ENCODE peak calls at places on chromosomes 1 and 21, in four cellular contexts. One of them, this sample, is unnamed.

GRCh38 chr1:43435146-43436145 is 18.3 kb downstream of the HYI start:
- DNase-seq in naive thymus-derived CD4-positive, alpha-beta T cell: no peak
- DNase-seq in adipocyte: peak; percentile 74
- DNase-seq in neural progenitor cell: peak; percentile 46
- DNase-seq in this sample: no peak

GRCh38 chr1:152225678-152226077 is 1.7 kb upstream of the HRNR start:
- DNase-seq in naive thymus-derived CD4-positive, alpha-beta T cell: no peak
- DNase-seq in adipocyte: no peak
- DNase-seq in neural progenitor cell: no peak
- DNase-seq in this sample: no peak

GRCh38 chr1:39488801-39489566 is 2.5 kb upstream of the BMP8A start:
- DNase-seq in naive thymus-derived CD4-positive, alpha-beta T cell: no peak
- DNase-seq in adipocyte: peak; percentile 30
- DNase-seq in neural progenitor cell: no peak
- DNase-seq in this sample: no peak

GRCh38 chr1:113931456-113931855 is 2.3 kb downstream of the HIPK1 start:
- DNase-seq in naive thymus-derived CD4-positive, alpha-beta T cell: peak; percentile 73
- DNase-seq in adipocyte: peak; percentile 73
- DNase-seq in neural progenitor cell: no peak
- DNase-seq in this sample: peak; percentile 66

GRCh38 chr1:38022810-38023209 is 10.3 kb downstream of the UTP11 start:
- DNase-seq in naive thymus-derived CD4-positive, alpha-beta T cell: no peak
- DNase-seq in adipocyte: no peak
- DNase-seq in neural progenitor cell: no peak
- DNase-seq in this sample: no peak

GRCh38 chr21:45329261-45330074 is 41.8 kb upstream of the POFUT2 start:
- DNase-seq in naive thymus-derived CD4-positive, alpha-beta T cell: no peak
- DNase-seq in adipocyte: no peak
- DNase-seq in neural progenitor cell: no peak
- DNase-seq in this sample: no peak

GRCh38 chr1:156244126-156244525 is 2.1 kb downstream of the BGLAP start:
- DNase-seq in naive thymus-derived CD4-positive, alpha-beta T cell: no peak
- DNase-seq in adipocyte: no peak
- DNase-seq in neural progenitor cell: no peak
- DNase-seq in this sample: no peak

GRCh38 chr1:226741009-226741408 is 1.9 kb upstream of the ITPKB start:
- DNase-seq in naive thymus-derived CD4-positive, alpha-beta T cell: no peak
- DNase-seq in adipocyte: no peak
- DNase-seq in neural progenitor cell: no peak
- DNase-seq in this sample: no peak

GRCh38 chr21:35697321-35697808 is 363.0 kb downstream of the SETD4 start:
- DNase-seq in naive thymus-derived CD4-positive, alpha-beta T cell: peak; percentile 9
- DNase-seq in adipocyte: peak; percentile 13
- DNase-seq in neural progenitor cell: no peak
- DNase-seq in this sample: no peak

GRCh38 chr1:176691251-176692228 is 228.6 kb downstream of the PAPPA2 start:
- DNase-seq in naive thymus-derived CD4-positive, alpha-beta T cell: peak; percentile 3
- DNase-seq in adipocyte: peak; percentile 77
- DNase-seq in neural progenitor cell: peak; percentile 80
- DNase-seq in this sample: peak; percentile 3

GRCh38 chr1:5685446-5686040 is 306.7 kb downstream of the NPHP4 start:
- DNase-seq in naive thymus-derived CD4-positive, alpha-beta T cell: no peak
- DNase-seq in adipocyte: no peak
- DNase-seq in neural progenitor cell: no peak
- DNase-seq in this sample: no peak

GRCh38 chr1:179853102-179853501 is 24.5 kb downstream of the TOR1AIP2 start:
- DNase-seq in naive thymus-derived CD4-positive, alpha-beta T cell: no peak
- DNase-seq in adipocyte: no peak
- DNase-seq in neural progenitor cell: no peak
- DNase-seq in this sample: no peak

GRCh38 chr1:179860667-179861066 is 16.9 kb downstream of the TOR1AIP2 start:
- DNase-seq in naive thymus-derived CD4-positive, alpha-beta T cell: no peak
- DNase-seq in adipocyte: no peak
- DNase-seq in neural progenitor cell: no peak
- DNase-seq in this sample: no peak

DNA sequence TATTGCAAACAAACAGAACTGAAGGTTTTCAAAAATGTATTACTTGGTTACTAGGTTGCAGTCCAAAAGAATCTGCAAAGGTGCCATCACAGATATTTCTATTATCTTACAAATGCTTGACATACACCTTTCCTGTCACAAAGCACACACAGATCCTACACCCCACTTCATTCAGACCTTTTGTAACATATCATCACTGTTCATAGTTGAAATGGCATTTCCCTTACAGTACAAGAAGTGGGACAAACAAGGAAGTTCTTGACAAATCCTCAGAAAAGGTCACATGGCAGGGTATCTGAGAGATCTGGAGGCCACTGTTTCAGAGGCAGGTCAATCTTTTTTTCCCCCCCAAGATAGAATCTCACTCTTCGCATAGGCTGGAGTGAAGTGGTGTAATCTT is 21.3 kb downstream of the TOR1AIP2 start:
- DNase-seq in naive thymus-derived CD4-positive, alpha-beta T cell: no peak
- DNase-seq in adipocyte: no peak
- DNase-seq in neural progenitor cell: no peak
- DNase-seq in this sample: no peak
- H3K4me1 ChIP-seq in naive thymus-derived CD4-positive, alpha-beta T cell: no peaks in the 10 kb centered on the region
- H3K4me1 ChIP-seq in adipocyte: no peaks in the 10 kb centered on the region
- H3K4me1 ChIP-seq in neural progenitor cell: peaks cover 6% of the 10 kb centered on the region
- H3K4me1 ChIP-seq in this sample: no peaks in the 10 kb centered on the region

DNA sequence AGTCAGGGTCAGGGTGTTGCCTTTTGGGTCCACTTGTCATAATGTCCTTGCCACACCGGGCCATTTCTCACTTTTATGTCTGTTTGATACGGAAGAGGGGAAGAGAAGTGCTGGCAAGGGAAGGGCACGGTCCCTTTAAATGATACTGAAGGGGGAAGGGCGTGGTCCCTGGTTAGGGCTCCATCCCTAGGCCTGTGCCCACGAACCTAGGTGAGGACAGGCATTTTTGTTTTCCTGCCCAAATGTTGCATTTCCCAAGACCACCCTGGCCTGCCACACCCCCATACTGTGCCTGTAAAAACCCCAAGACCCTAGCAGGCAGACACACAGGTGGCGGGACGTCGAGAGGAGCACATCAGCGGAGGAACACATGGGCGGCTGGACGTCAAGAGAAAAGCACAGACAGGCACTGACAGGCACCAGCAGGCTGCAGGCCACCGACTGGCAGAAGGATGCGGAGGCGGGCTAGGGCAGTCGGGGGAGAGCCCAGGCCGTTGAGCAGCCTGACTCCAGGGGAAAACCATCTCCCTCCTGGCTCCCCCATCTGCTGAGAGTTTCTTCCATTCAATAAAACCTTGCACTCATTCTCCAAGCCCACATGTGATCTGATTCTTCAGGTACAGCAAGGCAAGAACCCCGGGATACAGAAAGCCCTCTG is 25.4 kb downstream of the B3GALT5 start:
- DNase-seq in naive thymus-derived CD4-positive, alpha-beta T cell: no peak
- DNase-seq in adipocyte: no peak
- DNase-seq in neural progenitor cell: no peak
- DNase-seq in this sample: no peak
- H3K4me1 ChIP-seq in naive thymus-derived CD4-positive, alpha-beta T cell: no peaks in the 10 kb centered on the region
- H3K4me1 ChIP-seq in adipocyte: peaks cover 11% of the 10 kb centered on the region
- H3K4me1 ChIP-seq in neural progenitor cell: peaks cover 26% of the 10 kb centered on the region
- H3K4me1 ChIP-seq in this sample: no peaks in the 10 kb centered on the region

DNA sequence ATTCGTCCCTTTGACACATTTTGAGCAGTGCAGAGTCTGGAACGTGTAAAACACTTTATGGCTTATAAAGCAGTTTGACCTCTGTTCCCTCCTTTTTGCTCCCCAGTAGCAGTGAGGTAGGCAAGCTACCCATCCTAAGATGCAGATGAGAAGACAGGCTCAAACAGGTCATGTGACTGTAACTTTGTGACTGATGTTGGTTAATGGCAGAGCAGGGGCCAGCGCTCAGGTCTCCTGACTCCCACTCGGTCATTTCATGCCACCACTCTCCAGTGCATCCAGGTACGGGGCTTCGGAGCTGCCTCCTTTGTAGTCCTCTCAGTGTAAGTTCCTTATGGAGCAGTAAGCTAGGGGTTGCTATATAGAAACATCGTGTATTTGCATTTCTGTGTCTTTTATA is 24.1 kb downstream of the CC2D1B start:
- DNase-seq in naive thymus-derived CD4-positive, alpha-beta T cell: no peak
- DNase-seq in adipocyte: no peak
- DNase-seq in neural progenitor cell: no peak
- DNase-seq in this sample: no peak
- H3K4me1 ChIP-seq in naive thymus-derived CD4-positive, alpha-beta T cell: no peaks in the 10 kb centered on the region
- H3K4me1 ChIP-seq in adipocyte: peaks cover 2% of the 10 kb centered on the region
- H3K4me1 ChIP-seq in neural progenitor cell: no peaks in the 10 kb centered on the region
- H3K4me1 ChIP-seq in this sample: no peaks in the 10 kb centered on the region

DNA sequence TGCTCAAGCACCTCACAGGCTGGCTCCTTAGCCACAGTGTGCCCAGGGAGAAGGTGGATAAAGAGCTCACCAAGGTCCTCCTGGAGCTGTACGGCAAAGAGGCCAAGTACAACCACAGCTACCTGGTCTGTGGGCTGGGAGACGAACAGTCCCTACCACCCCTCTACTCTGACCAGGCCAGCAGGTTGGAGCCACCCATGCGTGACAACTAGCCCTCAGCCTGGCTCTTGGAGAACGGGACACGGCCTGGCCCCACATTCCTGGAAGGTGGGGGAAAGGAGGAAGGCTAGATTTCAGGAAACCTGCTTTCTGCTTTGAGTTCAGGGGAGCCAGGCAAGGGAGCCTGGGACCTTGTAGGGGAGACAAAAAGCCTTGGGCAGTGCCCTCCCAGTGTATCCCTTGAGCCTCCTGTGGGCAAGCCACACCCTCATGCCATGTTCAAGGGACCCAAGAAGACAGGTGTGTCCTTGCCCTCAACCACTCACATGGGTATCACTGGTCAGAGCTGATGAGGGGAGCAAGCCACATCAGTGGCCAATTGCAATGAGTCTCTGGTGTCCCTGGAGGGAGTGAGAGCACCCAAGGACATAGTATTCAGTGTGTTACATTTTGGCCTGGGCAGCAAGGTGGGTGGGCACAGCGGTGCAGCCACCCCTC is 27.6 kb downstream of the LUZP1 start:
- DNase-seq in naive thymus-derived CD4-positive, alpha-beta T cell: no peak
- DNase-seq in adipocyte: no peak
- DNase-seq in neural progenitor cell: no peak
- DNase-seq in this sample: no peak
- H3K4me1 ChIP-seq in naive thymus-derived CD4-positive, alpha-beta T cell: no peaks in the 10 kb centered on the region
- H3K4me1 ChIP-seq in adipocyte: no peaks in the 10 kb centered on the region
- H3K4me1 ChIP-seq in neural progenitor cell: no peaks in the 10 kb centered on the region
- H3K4me1 ChIP-seq in this sample: no peaks in the 10 kb centered on the region

DNA sequence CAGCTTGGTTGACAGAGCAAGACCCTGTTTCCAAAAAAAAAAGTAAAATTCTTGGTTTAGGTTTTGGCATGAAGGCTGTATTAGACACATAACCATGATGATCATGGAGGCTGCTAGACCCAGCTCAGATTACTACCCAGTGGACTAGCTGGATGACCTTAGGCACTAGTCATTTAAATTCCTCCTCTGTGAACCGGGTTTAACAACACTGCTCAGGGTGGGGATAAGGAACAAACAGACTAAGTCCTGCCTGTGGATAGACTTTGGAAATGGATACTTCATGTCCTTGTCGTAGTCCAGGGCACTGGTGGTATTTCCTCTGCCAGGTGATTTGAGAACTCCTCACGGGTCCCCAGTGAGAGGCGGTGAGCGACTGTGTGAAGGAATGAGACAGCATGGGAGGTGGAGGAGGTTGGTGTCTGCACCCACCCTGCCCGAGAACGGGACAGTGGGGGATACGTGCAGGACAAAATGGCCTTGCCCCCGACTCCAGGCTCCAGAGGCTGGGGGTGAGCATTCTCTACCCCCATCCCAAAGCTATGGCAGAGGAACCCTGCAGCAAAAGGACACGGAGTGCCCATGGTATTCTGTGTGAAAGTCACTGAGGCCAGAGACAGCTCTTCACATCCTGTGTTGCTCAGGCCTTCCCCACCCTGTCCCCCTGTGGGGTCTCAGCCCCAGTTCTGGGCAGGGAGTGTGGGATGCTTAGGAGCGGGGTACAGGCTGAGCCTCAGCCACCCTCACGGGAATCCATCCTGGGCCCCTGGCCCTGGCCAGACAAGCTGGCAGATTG is 72.8 kb upstream of the SELENON start:
- DNase-seq in naive thymus-derived CD4-positive, alpha-beta T cell: no peak
- DNase-seq in adipocyte: peak; percentile 50
- DNase-seq in neural progenitor cell: no peak
- DNase-seq in this sample: no peak
- H3K4me1 ChIP-seq in naive thymus-derived CD4-positive, alpha-beta T cell: peaks cover 76% of the 10 kb centered on the region
- H3K4me1 ChIP-seq in adipocyte: peaks cover 30% of the 10 kb centered on the region
- H3K4me1 ChIP-seq in neural progenitor cell: peaks cover 50% of the 10 kb centered on the region
- H3K4me1 ChIP-seq in this sample: no peaks in the 10 kb centered on the region

GRCh38 chr1:231213831-231214573 is 27.0 kb upstream of the GNPAT start:
- DNase-seq in naive thymus-derived CD4-positive, alpha-beta T cell: no peak
- DNase-seq in adipocyte: no peak
- DNase-seq in neural progenitor cell: no peak
- DNase-seq in this sample: no peak

GRCh38 chr1:231217056-231217455 is 24.0 kb upstream of the GNPAT start:
- DNase-seq in naive thymus-derived CD4-positive, alpha-beta T cell: no peak
- DNase-seq in adipocyte: no peak
- DNase-seq in neural progenitor cell: no peak
- DNase-seq in this sample: no peak

GRCh38 chr1:231216515-231216914 is 24.5 kb upstream of the GNPAT start:
- DNase-seq in naive thymus-derived CD4-positive, alpha-beta T cell: no peak
- DNase-seq in adipocyte: no peak
- DNase-seq in neural progenitor cell: no peak
- DNase-seq in this sample: no peak

GRCh38 chr1:231215676-231216385 is 25.2 kb upstream of the GNPAT start:
- DNase-seq in naive thymus-derived CD4-positive, alpha-beta T cell: no peak
- DNase-seq in adipocyte: no peak
- DNase-seq in neural progenitor cell: no peak
- DNase-seq in this sample: no peak

GRCh38 chr1:231214918-231215675 is 25.9 kb upstream of the GNPAT start:
- DNase-seq in naive thymus-derived CD4-positive, alpha-beta T cell: no peak
- DNase-seq in adipocyte: no peak
- DNase-seq in neural progenitor cell: no peak
- DNase-seq in this sample: no peak
- H3K4me1 ChIP-seq in naive thymus-derived CD4-positive, alpha-beta T cell: peaks cover 4% of the 10 kb centered on the region
- H3K4me1 ChIP-seq in adipocyte: peaks cover 2% of the 10 kb centered on the region
- H3K4me1 ChIP-seq in neural progenitor cell: no peaks in the 10 kb centered on the region
- H3K4me1 ChIP-seq in this sample: peaks cover 2% of the 10 kb centered on the region

GRCh38 chr1:237138551-237138950 is 96.6 kb downstream of the RYR2 start:
- DNase-seq in naive thymus-derived CD4-positive, alpha-beta T cell: no peak
- DNase-seq in adipocyte: no peak
- DNase-seq in neural progenitor cell: no peak
- DNase-seq in this sample: no peak
- H3K4me1 ChIP-seq in naive thymus-derived CD4-positive, alpha-beta T cell: no peaks in the 10 kb centered on the region
- H3K4me1 ChIP-seq in adipocyte: no peaks in the 10 kb centered on the region
- H3K4me1 ChIP-seq in neural progenitor cell: no peaks in the 10 kb centered on the region
- H3K4me1 ChIP-seq in this sample: no peaks in the 10 kb centered on the region

GRCh38 chr1:26711777-26712176 is 16.0 kb downstream of the ARID1A start:
- DNase-seq in naive thymus-derived CD4-positive, alpha-beta T cell: no peak
- DNase-seq in adipocyte: no peak
- DNase-seq in neural progenitor cell: no peak
- DNase-seq in this sample: no peak

GRCh38 chr1:26706315-26706714 is 10.5 kb downstream of the ARID1A start:
- DNase-seq in naive thymus-derived CD4-positive, alpha-beta T cell: no peak
- DNase-seq in adipocyte: no peak
- DNase-seq in neural progenitor cell: no peak
- DNase-seq in this sample: no peak

GRCh38 chr1:26705788-26706237 is 10.0 kb downstream of the ARID1A start:
- DNase-seq in naive thymus-derived CD4-positive, alpha-beta T cell: no peak
- DNase-seq in adipocyte: peak; percentile 88
- DNase-seq in neural progenitor cell: no peak
- DNase-seq in this sample: peak; percentile 59

DNA sequence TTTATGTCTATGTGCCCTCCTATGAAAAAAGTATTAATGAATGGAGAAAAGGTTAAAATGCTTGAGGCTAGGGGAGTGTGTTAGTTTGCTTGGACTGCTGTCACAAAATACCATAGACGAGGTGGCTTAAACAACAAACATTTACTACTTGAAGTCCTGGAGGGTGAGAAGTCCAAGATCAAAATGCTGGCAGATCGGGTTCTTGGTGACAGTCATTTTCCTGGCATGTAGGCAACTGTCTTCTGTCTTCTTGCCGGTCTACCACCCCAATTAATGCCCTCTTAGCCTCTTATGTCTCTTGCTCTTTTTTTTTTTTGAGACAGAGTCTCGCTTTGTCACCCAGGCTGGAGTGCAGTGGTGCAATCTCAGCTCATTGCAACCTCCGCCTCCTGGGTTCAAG is 15.0 kb downstream of the ARID1A start:
- DNase-seq in naive thymus-derived CD4-positive, alpha-beta T cell: no peak
- DNase-seq in adipocyte: no peak
- DNase-seq in neural progenitor cell: no peak
- DNase-seq in this sample: no peak
- H3K4me1 ChIP-seq in naive thymus-derived CD4-positive, alpha-beta T cell: peaks cover 56% of the 10 kb centered on the region
- H3K4me1 ChIP-seq in adipocyte: peaks cover 32% of the 10 kb centered on the region
- H3K4me1 ChIP-seq in neural progenitor cell: peaks cover 28% of the 10 kb centered on the region
- H3K4me1 ChIP-seq in this sample: peaks cover 8% of the 10 kb centered on the region

This sample was measured in endothelial cell of umbilical vein.